ENCODE peak calls at places on chromosomes 7 and 10, in eight cellular contexts. G is suprapubic skin; Y is HuH-7.5; P is HEK293T; N is SK-N-SH; K is stimulated activated CD4-positive, alpha-beta T cell treated with anti-CD3 and anti-CD28 coated beads, Interleukin-12 subunit alpha, Interleukin-12 subunit beta, amount 100 ng/mL, for 48 hours; Q is caudate nucleus; W is cerebellum. U is an unnamed sample.

GRCh38 chr7:32155712-32156111 is 85.5 kb upstream of the PDE1C start:
- DNase-seq in N (no peak), P (no peak), G (no peak), Q (no peak), K (no peak), Y (no peak), W (no peak), U (no peak)

GRCh38 chr7:44218418-44219201 is 17.8 kb downstream of the YKT6 start:
- DNase-seq in P (no peak), Q (peak), G (no peak), Y (no peak), K (no peak), N (peak), W (no peak), U (peak)

GRCh38 chr7:38834357-38834756 is 74.6 kb downstream of the VPS41 start:
- DNase-seq in Q (no peak), W (no peak), K (no peak), Y (no peak), G (no peak), P (no peak), N (no peak), U (no peak)

GRCh38 chr10:97407211-97407951 is 6.2 kb upstream of the RRP12 start:
- DNase-seq in Q (no peak), N (peak), G (no peak), P (peak), K (peak), W (peak), Y (peak), U (no peak)

GRCh38 chr7:110868458-110868857 is 222.5 kb upstream of the LRRN3 start:
- DNase-seq in W (no peak), Y (no peak), N (no peak), P (no peak), Q (no peak), K (no peak), G (no peak), U (no peak)

GRCh38 chr7:51350195-51350896 is 33.7 kb upstream of the COBL start:
- DNase-seq in W (no peak), Q (no peak), P (peak), N (no peak), Y (no peak), K (no peak), G (no peak), U (no peak)

GRCh38 chr10:25707976-25708671 is 225.9 kb upstream of the MYO3A start:
- DNase-seq in W (no peak), N (no peak), Q (no peak), P (no peak), K (no peak), Y (no peak), G (no peak), U (no peak)

GRCh38 chr7:44383566-44383965 is 58.2 kb upstream of the CAMK2B start:
- DNase-seq in W (no peak), Y (no peak), K (no peak), Q (no peak), G (no peak), N (no peak), P (no peak), U (peak)

GRCh38 chr10:28906934-28907333 is 229.6 kb downstream of the BAMBI start:
- DNase-seq in Q (no peak), W (no peak), K (no peak), P (no peak), N (no peak), Y (no peak), G (no peak), U (no peak)

GRCh38 chr10:49183596-49184542 is 4.3 kb downstream of the TMEM273 start:
- DNase-seq in G (no peak), N (no peak), K (no peak), Q (no peak), P (no peak), Y (no peak), W (no peak), U (no peak)

GRCh38 chr10:100662067-100662466 is 83.3 kb upstream of the PAX2 start:
- DNase-seq in W (no peak), G (no peak), Y (no peak), N (no peak), K (no peak), Q (no peak), P (no peak), U (no peak)

GRCh38 chr10:106355450-106355849 is 809.1 kb downstream of the SORCS1 start:
- DNase-seq in P (peak), Q (no peak), Y (no peak), K (no peak), W (no peak), N (peak), G (no peak), U (no peak)

GRCh38 chr7:25820432-25821040 is 331.5 kb upstream of the NFE2L3 start:
- DNase-seq in Q (no peak), G (no peak), N (peak), Y (no peak), P (peak), K (peak), W (no peak), U (no peak)

GRCh38 chr7:98559958-98560357 is 57.1 kb upstream of the NPTX2 start:
- DNase-seq in Q (no peak), W (no peak), P (no peak), K (no peak), N (no peak), G (no peak), Y (no peak), U (peak)

GRCh38 chr7:46387646-46388045 is 466.6 kb upstream of the IGFBP3 start:
- DNase-seq in W (no peak), Y (no peak), K (no peak), P (no peak), G (no peak), N (no peak), Q (no peak), U (no peak)

GRCh38 chr10:35690534-35690933 is 48.4 kb upstream of the FZD8 start:
- DNase-seq in Y (no peak), N (no peak), W (no peak), G (no peak), K (no peak), P (no peak), Q (no peak), U (no peak)

GRCh38 chr10:117699436-117700075 is 157.0 kb downstream of the EMX2 start:
- DNase-seq in K (no peak), Y (no peak), G (no peak), N (no peak), W (no peak), Q (no peak), P (no peak), U (no peak)

GRCh38 chr7:157664866-157665633 is 328.2 kb downstream of the DNAJB6 start:
- DNase-seq in W (no peak), G (peak), Q (no peak), K (no peak), Y (no peak), N (no peak), P (no peak), U (peak)

GRCh38 chr7:101126651-101127459 is at the start of gene SERPINE1:
- DNase-seq in K (no peak), W (no peak), Q (no peak), N (peak), P (no peak), G (peak), Y (peak), U (peak)

GRCh38 chr10:71811351-71811750 is 38.0 kb upstream of the VSIR start:
- DNase-seq in K (no peak), N (no peak), G (no peak), P (no peak), Q (no peak), W (no peak), Y (no peak), U (no peak)

GRCh38 chr7:125355899-125356298 is 426.3 kb upstream of the POT1 start:
- DNase-seq in K (no peak), N (no peak), Q (no peak), P (no peak), G (no peak), Y (no peak), W (no peak), U (no peak)

GRCh38 chr10:86242761-86243160 is 123.8 kb downstream of the GRID1 start:
- DNase-seq in Y (no peak), K (no peak), Q (no peak), N (no peak), W (no peak), P (no peak), G (no peak), U (no peak)

GRCh38 chr10:77165445-77166316 is 471.9 kb downstream of the KCNMA1 start:
- DNase-seq in P (peak), W (peak), N (peak), G (no peak), Y (peak), Q (no peak), K (peak), U (no peak)

U was measured in mesenteric fat pad.